ENCODE peak calls at places on chromosomes 11 and 22, in six cellular contexts. U is cardiac muscle cell, B is mammary epithelial cell, O is neuronal stem cell, L is HS-5, S is amygdala. E is an unnamed sample.

GRCh38 chr11:1228183-1228821 is 5.4 kb downstream of the MUC5B start:
- DNase-seq in S (no peak), L (no peak), U (no peak), B (no peak), O (no peak), E (no peak)

GRCh38 chr22:19689408-19689807 is 24.9 kb upstream of the SEPTIN5 start:
- DNase-seq in U (no peak), B (no peak), L (no peak), S (no peak), O (no peak), E (no peak)

GRCh38 chr22:16827506-16827905 is 2.3 kb upstream of the XKR3 start:
- DNase-seq in U (no peak), O (no peak), L (no peak), B (no peak), S (no peak), E (no peak)

GRCh38 chr11:34299284-34299961 is 58.4 kb downstream of the ABTB2 start:
- DNase-seq in U (no peak), B (no peak), O (peak; percentile 21), S (no peak), L (no peak), E (no peak)

GRCh38 chr11:34243620-34244493 is 114.0 kb downstream of the ABTB2 start:
- DNase-seq in L (peak; percentile 28), S (no peak), U (peak; percentile 67), B (peak; percentile 92), O (no peak), E (no peak)

GRCh38 chr11:17730608-17731462 is 3.7 kb upstream of the KCNC1 start:
- DNase-seq in B (peak; percentile 68), O (peak; percentile 76), U (peak; percentile 83), S (peak; percentile 77), L (peak; percentile 46), E (peak; percentile 64)

GRCh38 chr11:73478737-73479347 is 102.6 kb downstream of the RELT start:
- DNase-seq in S (no peak), O (no peak), U (peak; percentile 38), L (no peak), B (peak; percentile 51), E (no peak)

GRCh38 chr11:121933694-121934093 is 182.3 kb downstream of the BLID start:
- DNase-seq in S (no peak), U (no peak), L (no peak), B (peak; percentile 24), O (no peak), E (no peak)

GRCh38 chr11:118841469-118842222 is 42.0 kb upstream of the CXCR5 start:
- DNase-seq in O (no peak), U (no peak), B (no peak), S (no peak), L (no peak), E (no peak)

E was measured in caudate nucleus.